ENCODE peak calls at places on chromosome 5, in four cellular contexts. T is PC-3, U is neural progenitor cell, E is MM.1S. H is an unnamed sample.

GRCh38 chr5:57862471-57863282 is 380.1 kb upstream of the ACTBL2 start:
- DNase-seq in T (peak; percentile 83), U (no peak), E (no peak), H (peak; percentile 33)

GRCh38 chr5:179799644-179799973 is 5.8 kb downstream of the LTC4S start:
- DNase-seq in T (no peak), U (no peak), E (no peak), H (no peak)

GRCh38 chr5:51414516-51414915 is 31.3 kb downstream of the ISL1 start:
- DNase-seq in T (no peak), U (no peak), E (no peak), H (no peak)

GRCh38 chr5:2560435-2560834 is 191.0 kb downstream of the IRX2 start:
- DNase-seq in T (no peak), U (no peak), E (no peak), H (no peak)

GRCh38 chr5:59099270-59099994 is 516.6 kb downstream of the RAB3C start:
- DNase-seq in T (peak; percentile 79), U (no peak), E (no peak), H (peak; percentile 43)

GRCh38 chr5:53031695-53032096 is 42.5 kb downstream of the ITGA2 start:
- DNase-seq in T (peak; percentile 55), U (no peak), E (no peak), H (no peak)

GRCh38 chr5:80064124-80064523 is 29.0 kb downstream of the THBS4 start:
- DNase-seq in T (no peak), U (no peak), E (no peak), H (no peak)

GRCh38 chr5:71677977-71678376 is 41.1 kb upstream of the CARTPT start:
- DNase-seq in T (no peak), U (no peak), E (no peak), H (no peak)

GRCh38 chr5:132263548-132264261 is 6.2 kb downstream of the PDLIM4 start:
- DNase-seq in T (peak; percentile 72), U (no peak), E (no peak), H (no peak)

GRCh38 chr5:31500256-31500655 is 31.6 kb downstream of the DROSHA start:
- DNase-seq in T (no peak), U (no peak), E (no peak), H (no peak)

GRCh38 chr5:179509239-179509638 is 41.1 kb upstream of the RUFY1 start:
- DNase-seq in T (no peak), U (no peak), E (no peak), H (no peak)

GRCh38 chr5:29197636-29198035 is 1995.8 kb upstream of the CDH6 start:
- DNase-seq in T (peak; percentile 72), U (no peak), E (no peak), H (no peak)

GRCh38 chr5:106172681-106173532 is 1497.8 kb downstream of the EFNA5 start:
- DNase-seq in T (peak; percentile 80), U (no peak), E (no peak), H (no peak)

GRCh38 chr5:54861212-54861894 is 124.0 kb downstream of the ESM1 start:
- DNase-seq in T (no peak), U (no peak), E (no peak), H (no peak)

GRCh38 chr5:763397-763796 is 21.1 kb downstream of the ZDHHC11B start:
- DNase-seq in T (no peak), U (no peak), E (no peak), H (no peak)

GRCh38 chr5:15544039-15544438 is 44.1 kb downstream of the FBXL7 start:
- DNase-seq in T (no peak), U (no peak), E (no peak), H (no peak)

GRCh38 chr5:129664336-129664937 is 83.5 kb upstream of the MINAR2 start:
- DNase-seq in T (peak; percentile 69), U (peak; percentile 32), E (peak; percentile 53), H (peak; percentile 54)

GRCh38 chr5:137488516-137488915 is 10.6 kb downstream of the SPOCK1 start:
- DNase-seq in T (no peak), U (no peak), E (no peak), H (no peak)

GRCh38 chr5:170277953-170278352 is 19.6 kb downstream of the LCP2 start:
- DNase-seq in T (no peak), U (no peak), E (peak; percentile 78), H (no peak)

GRCh38 chr5:112548246-112548982 is 129.3 kb upstream of the EPB41L4A start:
- DNase-seq in T (peak; percentile 54), U (no peak), E (no peak), H (peak; percentile 82)

GRCh38 chr5:64210866-64211265 is 45.2 kb downstream of the RNF180 start:
- DNase-seq in T (peak; percentile 87), U (no peak), E (no peak), H (peak; percentile 14)

GRCh38 chr5:162956570-162956969 is 480.8 kb upstream of the CCNG1 start:
- DNase-seq in T (no peak), U (peak; percentile 24), E (no peak), H (no peak)

GRCh38 chr5:50328193-50328729 is 112.8 kb downstream of the EMB start:
- DNase-seq in T (no peak), U (no peak), E (no peak), H (no peak)

GRCh38 chr5:50320131-50320749 is 120.8 kb downstream of the EMB start:
- DNase-seq in T (peak; percentile 10), U (no peak), E (no peak), H (no peak)

GRCh38 chr5:50325237-50325832 is 115.8 kb downstream of the EMB start:
- DNase-seq in T (peak; percentile 48), U (peak; percentile 10), E (peak; percentile 35), H (peak; percentile 23)
- H3K9me3 ChIP-seq in T (no peaks in the 10 kb centered on the region), U (peaks cover 13% of the 10 kb centered on the region), E (no peaks in the 10 kb centered on the region), H (no peaks in the 10 kb centered on the region)

DNA sequence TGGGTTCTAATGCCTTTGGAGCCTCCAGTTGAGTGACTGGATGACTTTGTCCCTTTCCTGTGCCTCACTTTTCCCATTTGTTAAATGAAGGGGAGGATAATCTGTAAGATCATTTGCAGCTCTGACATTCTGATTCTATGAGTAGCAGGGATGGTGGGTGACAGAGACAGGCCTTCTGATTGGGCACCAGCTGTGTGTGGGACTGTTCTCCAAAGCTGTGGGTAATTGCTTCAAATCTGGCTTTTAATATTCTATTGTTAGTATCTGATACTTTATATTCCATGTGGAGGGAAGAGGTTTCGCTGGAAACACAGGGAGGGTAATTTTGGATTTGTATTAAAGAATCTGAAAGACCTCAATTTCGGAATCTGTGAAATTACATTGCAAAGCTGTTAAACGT is 102.7 kb downstream of the FBXO38 start:
- DNase-seq in T (no peak), U (no peak), E (no peak), H (no peak)
- TF ChIP-seq EZH2phosphoT487 in T (no peak), U (no peak), E (no peak), H (no peak)

GRCh38 chr5:141420855-141421488 is at the start of gene PCDHGA11:
- DNase-seq in T (no peak), U (peak; percentile 57), E (peak; percentile 66), H (peak; percentile 52)

GRCh38 chr5:141421489-141421855 is 621 bp downstream of the PCDHGA11 start:
- DNase-seq in T (no peak), U (no peak), E (no peak), H (no peak)

GRCh38 chr5:141413540-141414069 is 818 bp downstream of the PCDHGA10 start:
- DNase-seq in T (no peak), U (no peak), E (no peak), H (no peak)

GRCh38 chr5:141422742-141423291 is 2.0 kb downstream of the PCDHGA11 start:
- DNase-seq in T (no peak), U (no peak), E (no peak), H (no peak)

DNA sequence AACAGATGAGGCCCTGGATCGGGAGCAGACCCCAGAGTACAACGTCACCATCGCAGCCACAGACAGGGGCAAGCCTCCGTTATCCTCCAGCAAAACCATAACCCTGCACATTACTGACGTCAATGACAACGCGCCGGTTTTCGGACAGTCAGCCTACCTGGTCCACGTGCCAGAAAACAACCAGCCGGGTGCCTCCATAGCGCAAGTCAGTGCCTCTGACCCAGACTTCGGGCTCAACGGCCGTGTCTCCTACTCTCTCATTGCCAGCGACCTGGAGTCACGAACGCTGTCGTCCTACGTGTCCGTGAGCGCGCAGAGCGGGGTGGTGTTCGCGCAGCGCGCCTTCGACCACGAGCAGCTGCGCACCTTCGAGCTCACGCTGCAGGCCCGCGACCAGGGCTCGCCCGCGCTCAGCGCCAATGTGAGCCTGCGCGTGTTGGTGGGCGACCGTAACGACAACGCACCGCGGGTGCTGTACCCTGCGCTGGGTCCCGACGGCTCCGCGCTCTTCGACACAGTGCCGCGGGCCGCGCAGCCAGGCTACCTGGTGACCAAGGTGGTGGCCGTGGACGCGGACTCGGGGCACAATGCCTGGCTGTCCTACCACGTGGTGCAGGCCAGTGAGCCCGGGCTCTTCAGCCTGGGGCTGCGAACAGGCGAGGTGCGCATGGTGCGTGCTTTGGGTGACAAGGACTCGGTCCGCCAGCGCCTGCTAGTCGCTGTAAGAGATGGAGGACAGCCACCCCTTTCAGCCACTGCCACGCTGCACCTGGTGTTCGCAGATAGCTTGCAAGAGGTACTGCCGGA is 1.6 kb upstream of the PCDHGA11 start:
- DNase-seq in T (no peak), U (no peak), E (no peak), H (no peak)
- H3K9me3 ChIP-seq in T (no peaks in the 10 kb centered on the region), U (peaks cover 64% of the 10 kb centered on the region), E (no peaks in the 10 kb centered on the region), H (peaks cover 63% of the 10 kb centered on the region)

DNA sequence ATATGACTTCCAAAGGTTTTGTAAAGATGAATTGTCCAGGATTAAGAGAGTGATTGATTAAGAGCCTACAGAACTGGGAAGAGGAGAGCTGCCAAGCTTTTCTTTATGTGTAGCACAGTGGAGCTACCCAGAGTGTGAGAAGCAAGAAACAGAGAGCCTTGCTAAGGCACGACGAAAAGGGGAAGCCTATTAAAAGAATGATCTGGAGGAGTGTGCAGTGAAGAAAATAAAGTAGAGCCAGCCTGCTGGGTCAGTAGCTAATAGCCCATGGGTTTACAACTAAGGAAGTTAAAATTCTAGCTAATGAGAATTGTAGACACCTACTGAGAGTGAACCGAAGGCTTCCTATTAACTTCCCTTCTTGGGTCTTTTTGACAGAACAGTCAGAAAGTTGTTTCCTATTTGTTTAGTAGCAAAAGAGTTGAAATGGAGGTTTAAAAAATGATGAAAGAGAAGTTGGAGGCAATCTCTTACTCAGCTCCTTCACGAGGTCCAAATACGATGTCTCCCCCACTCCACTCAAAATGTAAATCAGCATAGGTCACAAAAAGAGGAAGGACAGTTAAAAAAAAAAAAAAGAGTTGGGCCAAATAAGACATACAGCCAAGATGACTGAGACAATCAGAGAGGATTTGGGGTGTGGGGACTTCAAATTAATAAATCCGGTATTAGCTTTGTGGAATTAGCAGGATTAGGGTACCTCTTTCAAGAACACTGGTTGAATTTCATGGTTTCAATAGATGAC is 902 bp upstream of the PRR16 start:
- DNase-seq in T (no peak), U (peak; percentile 45), E (no peak), H (no peak)
- TF ChIP-seq EZH2phosphoT487 in T (no peak), U (no peak), E (no peak), H (no peak)

DNA sequence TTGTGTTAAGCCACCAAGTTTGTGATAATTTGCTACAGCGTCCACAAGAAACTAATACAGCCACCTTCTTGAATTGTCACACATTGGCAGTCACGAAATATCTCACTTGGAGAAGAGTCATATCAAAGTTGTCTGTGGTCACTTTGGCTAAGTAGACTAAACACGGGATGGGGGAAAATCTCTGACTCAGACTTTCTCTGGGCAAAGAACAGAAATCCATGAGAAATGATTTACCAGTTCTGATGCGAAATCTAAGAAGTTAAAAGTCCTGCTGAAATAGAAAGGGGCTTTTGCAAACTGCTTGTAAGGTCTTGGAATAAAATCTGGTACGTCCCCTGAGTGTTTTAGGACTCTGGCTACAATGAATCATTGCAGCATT is 158.4 kb downstream of the COL23A1 start:
- DNase-seq in T (no peak), U (no peak), E (no peak), H (no peak)
- H3K9me3 ChIP-seq in T (no peaks in the 10 kb centered on the region), U (no peaks in the 10 kb centered on the region), E (no peaks in the 10 kb centered on the region), H (no peaks in the 10 kb centered on the region)

H was measured in hepatocyte.